ENCODE peak calls at places on chromosomes 13 and 19, in six cellular contexts. G, Z, A, J, P and S are unnamed samples.

GRCh38 chr13:109584844-109585361 is 201.5 kb downstream of the IRS2 start:
- DNase-seq in G (no peak), J (no peak), Z (no peak), P (no peak), A (no peak), S (no peak)

GRCh38 chr13:49165798-49166752 is 54.1 kb upstream of the MLNR start:
- DNase-seq in G (peak; percentile 9), P (no peak), Z (no peak), J (no peak), A (no peak), S (no peak)

GRCh38 chr19:16180611-16181010 is 4.6 kb upstream of the FAM32A start:
- DNase-seq in J (no peak), A (no peak), P (no peak), G (peak; percentile 86), Z (no peak), S (no peak)

GRCh38 chr13:99035715-99036114 is 57.9 kb upstream of the DOCK9 start:
- DNase-seq in Z (no peak), J (no peak), A (no peak), G (no peak), P (no peak), S (no peak)

GRCh38 chr19:16034180-16034579 is 42.1 kb upstream of the TPM4 start:
- DNase-seq in A (no peak), P (no peak), J (no peak), Z (no peak), G (no peak), S (no peak)

GRCh38 chr19:44803442-44804428 is 5.2 kb upstream of the BCAM start:
- DNase-seq in A (no peak), G (no peak), Z (no peak), P (no peak), J (no peak), S (no peak)

GRCh38 chr19:45668342-45668871 is 386 bp downstream of the GIPR start:
- DNase-seq in A (no peak), G (no peak), Z (no peak), J (no peak), P (peak; percentile 40), S (no peak)

GRCh38 chr13:111279253-111279652 is 41.2 kb upstream of the TEX29 start:
- DNase-seq in P (no peak), Z (no peak), A (no peak), J (no peak), G (no peak), S (no peak)

GRCh38 chr19:45607071-45608029 is 5.3 kb upstream of the GPR4 start:
- DNase-seq in P (peak; percentile 36), Z (peak; percentile 72), G (peak; percentile 59), A (peak; percentile 78), J (peak; percentile 46), S (peak; percentile 70)

GRCh38 chr19:15136234-15136954 is 29.2 kb downstream of the SYDE1 start:
- DNase-seq in J (no peak), Z (no peak), P (no peak), A (no peak), G (peak; percentile 82), S (no peak)

GRCh38 chr19:39054091-39054470 is 21.7 kb upstream of the FBXO27 start:
- DNase-seq in J (no peak), Z (no peak), P (no peak), A (no peak), G (no peak), S (no peak)

GRCh38 chr13:23723463-23723862 is 153.3 kb downstream of the TNFRSF19 start:
- DNase-seq in Z (no peak), P (no peak), A (no peak), J (no peak), G (peak; percentile 78), S (no peak)
- H3K4me3 ChIP-seq in Z (no peak overlapping the region), P (no peak overlapping the region), A (no peak overlapping the region), J (no peak overlapping the region), G (no peak overlapping the region), S (no peak overlapping the region)

GRCh38 chr19:10654610-10655456 is 687 bp downstream of the ILF3 start:
- DNase-seq in G (no peak), A (peak; percentile 63), J (peak; percentile 43), Z (no peak), P (peak; percentile 19), S (peak; percentile 59)

GRCh38 chr19:10653732-10654609 is at the start of gene ILF3:
- DNase-seq in J (peak; percentile 98), Z (peak; percentile 100), A (peak; percentile 100), G (peak; percentile 100), P (peak; percentile 100), S (peak; percentile 100)

GRCh38 chr19:10655457-10656312 is 1.5 kb downstream of the ILF3 start:
- DNase-seq in A (no peak), J (no peak), G (peak; percentile 44), P (peak; percentile 16), Z (no peak), S (no peak)

GRCh38 chr19:10651821-10652220 is 2.3 kb upstream of the ILF3 start:
- DNase-seq in J (no peak), Z (no peak), A (no peak), P (no peak), G (no peak), S (no peak)

DNA sequence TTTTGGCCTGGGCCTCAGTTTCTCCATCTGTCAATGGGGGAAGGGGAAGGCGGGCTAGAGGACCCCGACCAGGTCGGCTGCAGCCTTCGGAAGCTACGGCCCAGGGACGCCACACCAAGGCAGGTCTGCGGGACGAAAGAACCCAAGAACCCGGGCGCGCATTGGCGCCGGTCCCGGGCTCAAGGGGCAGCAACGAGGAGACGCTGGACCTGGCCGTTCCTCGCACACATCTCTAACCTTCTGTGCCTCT is 739 bp upstream of the ILF3 start:
- DNase-seq in Z (no peak), J (no peak), G (no peak), A (no peak), P (no peak), S (no peak)
- H3K4me1 ChIP-seq in Z (no peaks in the 10 kb centered on the region), J (peaks cover 49% of the 10 kb centered on the region), G (peaks cover 2% of the 10 kb centered on the region), A (peaks cover 39% of the 10 kb centered on the region), P (peaks cover 52% of the 10 kb centered on the region), S (peaks cover 29% of the 10 kb centered on the region)

DNA sequence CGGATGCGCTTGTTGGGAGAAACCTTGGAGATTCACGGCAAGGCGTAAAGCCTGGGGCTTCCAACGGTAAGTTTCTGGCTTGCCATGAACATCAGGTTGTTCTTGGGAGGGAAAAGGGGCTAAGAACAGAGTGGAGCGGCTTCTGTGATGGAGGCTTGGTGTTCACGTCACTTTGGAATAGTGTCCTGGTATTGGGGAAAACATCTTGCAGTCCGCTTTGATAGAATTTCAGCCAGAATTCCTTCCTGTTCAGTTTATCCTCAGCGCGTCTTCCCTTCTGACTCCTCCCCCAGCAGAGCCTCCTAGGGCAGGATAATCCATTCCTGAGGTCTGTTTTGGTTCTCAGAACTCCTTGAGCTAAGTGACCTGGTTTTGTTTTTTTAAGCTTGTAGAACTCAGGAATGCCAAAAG is 2.0 kb downstream of the KCTD15 start:
- DNase-seq in A (no peak), Z (no peak), P (no peak), G (peak; percentile 27), J (no peak), S (no peak)
- H3K4me3 ChIP-seq in A (peak overlapping the region; percentile 73), Z (peak overlapping the region; percentile 77), P (no peak overlapping the region), G (no peak overlapping the region), J (peak overlapping the region; percentile 54), S (no peak overlapping the region)

GRCh38 chr19:17548145-17548544 is 7.3 kb upstream of the COLGALT1 start:
- DNase-seq in J (no peak), Z (no peak), A (no peak), P (no peak), G (no peak), S (no peak)
- H3K4me1 ChIP-seq in J (no peaks in the 10 kb centered on the region), Z (no peaks in the 10 kb centered on the region), A (peaks cover 8% of the 10 kb centered on the region), P (no peaks in the 10 kb centered on the region), G (no peaks in the 10 kb centered on the region), S (no peaks in the 10 kb centered on the region)

GRCh38 chr19:9838324-9838723 is 3.2 kb downstream of the PIN1 start:
- DNase-seq in J (no peak), Z (no peak), P (no peak), G (no peak), A (no peak), S (no peak)

GRCh38 chr19:9836021-9836420 is 903 bp downstream of the PIN1 start:
- DNase-seq in G (peak; percentile 43), J (no peak), A (no peak), Z (no peak), P (no peak), S (no peak)

GRCh38 chr19:9835507-9835949 is 410 bp downstream of the PIN1 start:
- DNase-seq in Z (no peak), G (no peak), P (no peak), A (no peak), J (no peak), S (no peak)

GRCh38 chr19:9834726-9835506 is at the start of gene PIN1:
- DNase-seq in G (peak; percentile 97), A (peak; percentile 99), J (peak; percentile 99), Z (peak; percentile 99), P (peak; percentile 99), S (peak; percentile 99)

DNA sequence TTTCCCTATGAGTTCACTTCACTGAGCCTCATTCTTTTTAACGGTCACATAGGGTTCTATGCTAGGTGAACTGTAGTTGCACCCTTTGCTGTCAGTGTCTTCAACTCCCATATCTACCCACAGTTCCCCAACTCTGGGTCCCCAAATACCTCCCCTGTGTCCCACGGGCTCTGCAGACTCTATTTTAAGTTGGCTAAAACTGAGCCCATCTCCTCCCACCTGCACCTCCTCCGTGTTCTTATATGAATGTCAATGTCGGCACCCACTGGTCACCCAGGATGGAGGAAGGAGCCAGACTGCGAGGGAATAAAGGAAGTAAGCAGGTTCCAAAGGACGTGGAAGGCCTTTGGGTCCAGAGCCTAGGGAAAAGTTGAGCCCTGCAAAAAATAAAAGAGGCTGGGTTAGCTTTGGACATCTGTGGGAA is 804 bp upstream of the PIN1 start:
- DNase-seq in A (no peak), Z (no peak), J (no peak), P (no peak), G (no peak), S (no peak)
- H3K4me3 ChIP-seq in A (peak overlapping the region; percentile 89), Z (peak overlapping the region; percentile 98), J (peak overlapping the region; percentile 96), P (no peak overlapping the region), G (peak overlapping the region; percentile 88), S (no peak overlapping the region)

DNA sequence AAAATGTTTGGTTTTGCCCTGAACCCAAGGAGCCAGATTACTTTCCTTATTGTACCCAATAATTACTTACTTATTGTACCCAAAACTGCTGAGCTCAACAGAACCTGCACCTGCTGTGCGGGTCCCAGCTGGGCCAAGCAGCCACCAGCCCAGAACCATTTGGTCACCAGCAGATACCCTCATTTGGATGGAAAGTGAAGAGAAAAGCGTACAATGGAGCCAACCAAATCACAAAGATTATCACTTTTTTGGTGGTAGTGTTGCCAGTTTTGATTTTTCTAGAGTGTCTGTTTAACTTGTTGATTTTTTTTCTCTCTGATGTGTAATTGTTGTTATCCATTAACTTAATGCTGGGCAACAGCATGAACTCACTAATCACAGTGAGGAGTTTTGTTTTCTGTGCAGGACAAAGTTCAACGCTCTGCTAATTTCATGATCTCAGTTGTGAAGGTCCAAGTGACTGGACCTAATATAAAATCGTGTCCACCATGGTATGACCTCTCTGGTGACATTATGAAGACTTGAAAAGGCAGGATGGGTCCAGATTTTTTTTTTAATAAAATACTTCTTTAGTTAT is 23.8 kb downstream of the SPATA13 start:
- DNase-seq in P (no peak), G (no peak), A (no peak), Z (no peak), J (no peak), S (no peak)
- H3K4me1 ChIP-seq in P (no peaks in the 10 kb centered on the region), G (peaks cover 11% of the 10 kb centered on the region), A (no peaks in the 10 kb centered on the region), Z (no peaks in the 10 kb centered on the region), J (peaks cover 17% of the 10 kb centered on the region), S (peaks cover 12% of the 10 kb centered on the region)

DNA sequence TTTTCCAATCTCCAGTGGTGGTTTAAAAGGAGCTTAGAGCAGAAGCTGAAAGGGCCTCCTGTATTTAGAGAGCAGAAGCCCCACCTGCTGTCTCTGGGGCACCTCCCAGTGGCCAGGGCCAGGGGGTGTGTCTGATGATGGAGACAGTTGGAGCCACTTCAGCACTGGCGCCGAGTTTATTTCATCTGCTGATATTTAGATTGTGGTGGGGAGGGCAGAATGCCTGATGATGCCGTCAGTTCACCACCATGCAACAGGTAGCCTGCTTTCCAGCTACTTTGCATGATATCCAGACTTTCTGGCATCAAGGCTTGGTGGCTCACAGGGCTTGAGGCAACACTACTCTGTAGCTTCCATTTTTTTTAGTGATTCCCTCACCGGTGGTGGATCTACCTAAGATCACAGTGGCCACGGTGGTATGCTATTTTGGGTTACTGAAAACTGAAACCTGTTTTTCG is 371.9 kb downstream of the KCNRG start:
- DNase-seq in Z (peak; percentile 72), J (peak; percentile 49), P (peak; percentile 15), A (peak; percentile 77), G (peak; percentile 42), S (peak; percentile 53)
- H3K4me3 ChIP-seq in Z (no peak overlapping the region), J (no peak overlapping the region), P (no peak overlapping the region), A (peak overlapping the region; percentile 10), G (no peak overlapping the region), S (no peak overlapping the region)